ENCODE peak calls at places on chromosomes 5 and 9, in six cellular contexts. E is fibroblast of villous mesenchyme, P is astrocyte of the spinal cord, L is sigmoid colon, N is mucosa of descending colon, X is AG09309. V is an unnamed sample.

GRCh38 chr5:106849266-106849665 is 821.5 kb downstream of the EFNA5 start:
- DNase-seq in E (no peak), P (no peak), L (no peak), N (no peak), X (no peak), V (no peak)

GRCh38 chr9:81896067-81896466 is 32.2 kb upstream of the SPATA31D4 start:
- DNase-seq in E (no peak), P (no peak), L (no peak), N (no peak), X (no peak), V (no peak)

GRCh38 chr5:83740741-83741140 is 20.1 kb upstream of the HAPLN1 start:
- DNase-seq in E (no peak), P (no peak), L (no peak), N (no peak), X (no peak), V (no peak)

GRCh38 chr9:122338989-122339388 is 31.8 kb upstream of the PTGS1 start:
- DNase-seq in E (no peak), P (no peak), L (no peak), N (no peak), X (no peak), V (no peak)

GRCh38 chr9:35869621-35870216 is 482 bp downstream of the OR13J1 start:
- DNase-seq in E (no peak), P (no peak), L (no peak), N (no peak), X (no peak), V (no peak)

GRCh38 chr9:121958530-121958929 is 134.6 kb downstream of the TTLL11 start:
- DNase-seq in E (no peak), P (no peak), L (no peak), N (no peak), X (no peak), V (peak)

GRCh38 chr5:15995206-15996052 is 184.2 kb downstream of the MARCHF11 start:
- DNase-seq in E (peak), P (peak), L (no peak), N (no peak), X (peak), V (peak)

GRCh38 chr9:5787759-5788329 is 45.1 kb downstream of the ERMP1 start:
- DNase-seq in E (no peak), P (no peak), L (no peak), N (no peak), X (no peak), V (no peak)

GRCh38 chr9:26426732-26427131 is 465.9 kb downstream of the CAAP1 start:
- DNase-seq in E (no peak), P (no peak), L (no peak), N (no peak), X (no peak), V (no peak)

GRCh38 chr5:85452322-85453025 is 1067.8 kb upstream of the EDIL3 start:
- DNase-seq in E (no peak), P (no peak), L (no peak), N (no peak), X (no peak), V (no peak)

GRCh38 chr5:141757402-141757801 is 75.4 kb upstream of the ARAP3 start:
- DNase-seq in E (peak), P (no peak), L (no peak), N (no peak), X (peak), V (peak)

GRCh38 chr9:128151343-128152132 is 2.3 kb downstream of the LCN2 start:
- DNase-seq in E (no peak), P (no peak), L (no peak), N (peak), X (no peak), V (no peak)

GRCh38 chr9:82637368-82637767 is 425.6 kb downstream of the RASEF start:
- DNase-seq in E (no peak), P (no peak), L (no peak), N (peak), X (no peak), V (no peak)

GRCh38 chr5:157855404-157855994 is 3.4 kb downstream of the CLINT1 start:
- DNase-seq in E (peak), P (peak), L (peak), N (no peak), X (peak), V (peak)

GRCh38 chr5:139395844-139396640 is 1.1 kb upstream of the PROB1 start:
- DNase-seq in E (no peak), P (no peak), L (no peak), N (no peak), X (no peak), V (no peak)

GRCh38 chr5:80973027-80973426 is 12.9 kb downstream of the RASGRF2 start:
- DNase-seq in E (no peak), P (peak), L (no peak), N (no peak), X (no peak), V (no peak)

GRCh38 chr9:137556069-137556838 is 4.6 kb downstream of the MRPL41 start:
- DNase-seq in E (peak), P (peak), L (no peak), N (no peak), X (no peak), V (peak)

GRCh38 chr9:27377147-27377807 is 80.3 kb upstream of the EQTN start:
- DNase-seq in E (peak), P (no peak), L (no peak), N (no peak), X (no peak), V (no peak)

GRCh38 chr5:41856644-41857491 is 13.4 kb downstream of the OXCT1 start:
- DNase-seq in E (peak), P (peak), L (no peak), N (no peak), X (no peak), V (peak)

DNA sequence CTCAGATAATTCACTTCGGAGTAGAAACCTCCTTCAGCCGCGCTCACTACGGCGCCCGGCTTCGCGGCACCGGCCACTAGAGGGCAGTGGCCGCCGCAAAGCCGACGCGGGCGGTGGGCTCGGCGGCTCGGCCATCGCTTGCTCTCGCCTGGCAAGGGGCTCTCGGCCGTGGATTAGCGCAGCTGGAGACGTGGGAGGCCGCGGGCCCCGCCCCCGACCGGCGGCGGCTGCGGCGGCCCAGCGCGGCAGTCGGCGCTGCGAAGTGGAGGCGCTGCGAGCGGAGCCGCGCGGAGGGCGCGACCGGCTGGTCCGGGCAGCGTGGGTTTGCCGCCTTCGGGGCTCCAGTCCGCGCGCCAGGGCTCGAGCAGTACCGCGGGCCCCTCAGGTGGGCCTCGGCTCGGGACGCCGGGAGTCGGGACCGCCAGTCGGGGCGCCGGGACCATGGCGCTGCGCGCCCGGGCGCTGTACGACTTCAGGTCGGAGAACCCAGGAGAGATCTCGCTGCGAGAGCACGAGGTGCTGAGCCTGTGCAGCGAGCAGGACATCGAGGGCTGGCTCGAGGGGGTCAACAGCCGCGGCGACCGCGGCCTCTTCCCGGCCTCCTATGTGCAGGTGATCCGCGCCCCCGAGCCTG is at the start of gene SNX18:
- DNase-seq in E (peak), P (peak), L (peak), N (peak), X (peak), V (peak)
- TF ChIP-seq CTCF in E (peak), P (peak), L (peak), N (peak), X (peak), V (peak)

DNA sequence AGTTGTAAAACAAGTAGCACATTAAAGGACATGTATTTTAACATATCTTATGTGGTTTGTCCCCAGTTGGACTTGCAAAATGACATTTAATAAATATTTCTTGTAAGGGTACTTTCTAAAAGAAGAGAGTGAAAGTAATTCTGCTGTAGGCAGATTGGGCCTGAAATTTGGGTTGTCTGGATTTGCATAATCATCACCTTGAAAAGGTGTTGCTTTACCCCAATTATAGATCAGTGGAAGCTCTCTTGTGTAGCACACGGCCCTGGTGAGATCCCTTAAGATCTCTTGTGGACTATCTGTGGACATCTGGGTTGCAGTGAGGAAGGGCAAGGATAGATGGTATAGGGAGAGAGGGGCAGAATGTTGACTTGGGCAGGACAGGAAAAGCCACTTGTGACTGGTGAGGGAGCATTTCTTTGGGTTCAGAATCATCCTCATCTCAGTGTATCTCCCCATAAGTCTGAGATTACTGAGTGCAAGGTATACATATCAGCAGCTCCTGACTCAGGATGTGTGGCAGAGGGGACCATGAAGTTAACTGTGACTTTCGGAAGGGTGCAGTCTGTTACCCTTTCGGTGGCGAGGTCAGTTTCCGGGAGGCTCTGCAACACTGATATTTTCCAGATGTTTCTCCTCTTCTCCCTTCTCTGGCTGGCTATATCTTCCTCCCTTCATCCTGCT is 2.0 kb upstream of the TNFAIP8 start:
- DNase-seq in E (no peak), P (no peak), L (no peak), N (no peak), X (no peak), V (no peak)
- H3K4me3 ChIP-seq in E (no peak), P (no peak), L (no peak), N (no peak), X (no peak), V (no peak)

DNA sequence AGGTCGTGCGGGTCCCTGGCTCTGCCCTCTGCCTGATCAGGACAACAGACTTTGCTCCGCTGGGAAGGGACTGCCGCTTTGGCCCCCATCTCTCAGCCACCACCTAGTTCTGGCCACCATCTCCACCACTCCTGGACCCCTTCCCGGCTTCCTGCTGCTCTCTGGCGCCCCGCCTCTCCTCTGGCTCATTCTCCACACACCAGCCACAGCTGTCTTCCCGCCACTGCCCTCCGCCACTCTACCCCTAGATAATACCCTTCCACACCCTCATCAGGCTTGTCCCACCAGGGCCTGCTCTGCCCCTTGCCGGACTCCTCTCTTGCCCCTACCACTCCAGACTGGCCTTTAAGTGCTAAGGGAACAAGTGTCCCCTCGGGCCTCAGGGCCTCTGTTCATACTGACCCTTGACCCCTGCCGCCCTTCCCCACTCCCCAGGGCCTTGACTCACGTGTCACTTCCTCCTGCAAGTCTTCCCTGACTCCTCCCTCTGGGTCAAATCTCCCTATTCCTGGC is 3.0 kb upstream of the CDX1 start:
- DNase-seq in E (no peak), P (no peak), L (peak), N (peak), X (no peak), V (no peak)
- TF ChIP-seq CTCF in E (peak), P (peak), L (no peak), N (no peak), X (peak), V (peak)

DNA sequence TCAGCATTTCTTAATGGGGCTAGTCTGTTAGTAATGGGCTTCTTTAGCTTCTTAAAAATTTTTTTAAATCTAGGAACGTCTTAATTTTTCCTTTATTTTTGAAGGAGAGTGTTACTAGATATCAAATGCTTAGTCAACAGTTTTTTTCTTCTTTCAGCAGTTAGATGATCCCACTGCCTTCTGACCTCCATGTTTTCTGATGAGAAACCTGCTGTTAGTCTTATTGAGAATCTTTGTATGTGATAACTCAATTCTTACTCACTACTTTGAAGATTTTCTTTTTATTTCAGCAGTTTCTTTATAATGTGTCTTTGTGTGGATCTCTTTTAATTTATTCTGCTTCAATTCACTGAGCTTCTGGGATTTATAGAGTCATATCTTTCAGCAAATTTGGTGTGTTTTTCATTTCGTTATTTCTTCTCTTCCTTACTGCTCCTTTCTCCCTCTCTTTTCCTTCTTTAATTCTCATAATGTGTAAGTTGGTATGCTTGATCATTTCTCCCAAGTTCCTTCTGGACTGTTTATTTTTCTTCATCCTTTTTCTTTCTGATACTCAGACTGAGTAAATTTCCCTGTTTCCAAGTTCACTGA is 205.8 kb downstream of the RANBP17 start:
- DNase-seq in E (no peak), P (no peak), L (no peak), N (no peak), X (no peak), V (no peak)
- H3K4me3 ChIP-seq in E (no peak), P (no peak), L (no peak), N (no peak), X (no peak), V (no peak)

DNA sequence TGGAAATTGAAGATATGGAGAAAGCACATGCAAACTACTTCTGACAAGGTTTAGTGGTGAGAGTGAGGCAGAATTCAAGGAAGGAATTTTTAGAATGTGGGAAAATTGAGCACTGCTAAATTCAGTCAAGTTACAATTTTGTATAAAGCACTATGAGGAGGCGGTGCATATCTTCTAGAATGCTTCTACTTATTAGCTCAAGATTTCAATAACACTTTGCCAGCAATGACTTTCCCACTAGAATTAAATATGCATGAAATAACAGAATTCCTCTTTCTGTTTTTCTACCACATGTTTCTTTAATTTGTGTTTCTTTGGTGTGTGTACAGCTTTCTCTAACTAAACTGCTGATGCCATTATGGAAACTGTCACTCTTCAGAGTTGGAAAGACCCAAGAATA is 163.6 kb downstream of the ARSB start:
- DNase-seq in E (no peak), P (no peak), L (no peak), N (no peak), X (no peak), V (no peak)
- TF ChIP-seq CTCF in E (no peak), P (no peak), L (no peak), N (no peak), X (no peak), V (no peak)

GRCh38 chr5:39016587-39017275 is 57.5 kb downstream of the RICTOR start:
- DNase-seq in E (peak), P (no peak), L (no peak), N (no peak), X (no peak), V (no peak)
- H3K4me3 ChIP-seq in E (no peak), P (no peak), L (no peak), N (no peak), X (no peak), V (no peak)

DNA sequence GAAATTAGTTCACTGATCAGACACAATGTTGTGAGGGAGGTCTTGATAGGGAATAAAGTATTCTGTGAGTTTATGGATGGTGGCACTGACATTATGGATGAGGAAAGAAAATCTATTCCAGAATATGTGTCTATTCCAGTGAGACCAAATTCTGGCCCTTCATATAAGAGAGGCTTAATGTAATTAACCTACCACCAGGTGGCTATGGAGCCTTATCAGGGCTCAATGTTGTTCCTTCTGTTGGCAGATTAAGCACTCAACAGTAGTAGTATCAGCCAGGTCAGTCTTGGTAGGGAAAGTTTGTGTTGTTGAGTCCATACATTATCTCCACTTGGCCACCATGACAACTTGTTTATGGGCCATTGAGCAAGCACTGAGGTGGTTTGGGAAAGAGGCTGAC is 41.7 kb upstream of the BARX1 start:
- DNase-seq in E (no peak), P (no peak), L (no peak), N (no peak), X (no peak), V (no peak)
- TF ChIP-seq CTCF in E (no peak), P (no peak), L (no peak), N (no peak), X (no peak), V (no peak)

GRCh38 chr9:93108301-93109041 is 12.5 kb downstream of the CARD19 start:
- DNase-seq in E (no peak), P (no peak), L (peak), N (peak), X (no peak), V (no peak)

GRCh38 chr9:93105620-93106019 is 9.6 kb downstream of the CARD19 start:
- DNase-seq in E (no peak), P (no peak), L (no peak), N (no peak), X (no peak), V (no peak)

GRCh38 chr9:93110400-93110855 is 14.4 kb downstream of the CARD19 start:
- DNase-seq in E (no peak), P (no peak), L (peak), N (peak), X (no peak), V (no peak)

GRCh38 chr9:93107151-93107824 is 11.3 kb downstream of the CARD19 start:
- DNase-seq in E (no peak), P (no peak), L (peak), N (peak), X (no peak), V (no peak)

DNA sequence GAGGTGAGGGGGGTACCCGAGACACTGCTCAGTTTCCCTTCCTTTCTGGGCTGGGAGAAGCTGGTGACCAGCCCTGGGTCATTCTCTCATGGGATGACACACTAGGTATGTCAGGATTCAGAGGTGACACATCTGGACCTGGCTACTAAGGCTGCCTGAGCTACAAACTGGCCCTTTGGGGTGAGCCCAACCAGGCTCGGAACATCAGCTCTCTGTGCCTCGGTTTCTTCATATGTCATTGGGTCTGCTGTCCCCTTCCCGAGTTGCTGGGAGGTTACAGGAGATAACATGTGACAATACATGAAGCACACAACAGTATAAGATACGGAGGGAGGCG is 11.8 kb downstream of the CARD19 start:
- DNase-seq in E (no peak), P (no peak), L (peak), N (no peak), X (no peak), V (no peak)
- H3K4me3 ChIP-seq in E (no peak), P (no peak), L (no peak), N (no peak), X (no peak), V (no peak)

GRCh38 chr5:10601246-10602030 is 37.6 kb downstream of the ANKRD33B start:
- DNase-seq in E (peak), P (peak), L (peak), N (peak), X (peak), V (peak)

GRCh38 chr5:10599828-10600227 is 36.0 kb downstream of the ANKRD33B start:
- DNase-seq in E (peak), P (peak), L (no peak), N (no peak), X (no peak), V (peak)

GRCh38 chr5:10599113-10599512 is 35.2 kb downstream of the ANKRD33B start:
- DNase-seq in E (no peak), P (no peak), L (no peak), N (no peak), X (no peak), V (no peak)

GRCh38 chr5:10602031-10602806 is 38.3 kb downstream of the ANKRD33B start:
- DNase-seq in E (no peak), P (no peak), L (no peak), N (no peak), X (no peak), V (no peak)

GRCh38 chr5:10600629-10601245 is 36.9 kb downstream of the ANKRD33B start:
- DNase-seq in E (no peak), P (peak), L (no peak), N (no peak), X (no peak), V (no peak)
- TF ChIP-seq CTCF in E (no peak), P (no peak), L (no peak), N (no peak), X (no peak), V (no peak)

V was measured in fibroblast of pulmonary artery.